ENCODE peak calls at places on chromosomes 12 and 14, in four cellular contexts. J is GM04504; Q is EH; R is stimulated activated CD4-positive, alpha-beta T cell treated with anti-CD3 and anti-CD28 coated beads, Interleukin-4, amount 100 ng/mL, for 48 hours. G is an unnamed sample.

GRCh38 chr14:23114669-23115491 is 4.2 kb downstream of the CEBPE start:
- DNase-seq in J (peak), Q (peak), R (no peak), G (no peak)

GRCh38 chr14:77026166-77026929 is 2.2 kb downstream of the IRF2BPL start:
- DNase-seq in J (no peak), Q (peak), R (no peak), G (no peak)

GRCh38 chr12:50099302-50100008 is 4.4 kb upstream of the GPD1 start:
- DNase-seq in J (no peak), Q (peak), R (no peak), G (no peak)

GRCh38 chr14:69990319-69990718 is 111.1 kb downstream of the SMOC1 start:
- DNase-seq in J (no peak), Q (no peak), R (no peak), G (no peak)

GRCh38 chr14:101185946-101186345 is 282.4 kb upstream of the RTL1 start:
- DNase-seq in J (no peak), Q (no peak), R (no peak), G (no peak)

GRCh38 chr12:74317078-74317581 is 220.5 kb upstream of the ATXN7L3B start:
- DNase-seq in J (no peak), Q (no peak), R (no peak), G (no peak)

GRCh38 chr14:59769586-59769985 is 101.0 kb downstream of the RTN1 start:
- DNase-seq in J (no peak), Q (no peak), R (no peak), G (no peak)

GRCh38 chr12:131620946-131621681 is 89.8 kb upstream of the SFSWAP start:
- DNase-seq in J (no peak), Q (no peak), R (no peak), G (no peak)

GRCh38 chr12:69042970-69043369 is 110.0 kb upstream of the CPM start:
- DNase-seq in J (no peak), Q (no peak), R (no peak), G (no peak)

GRCh38 chr12:98821232-98821631 is 176.1 kb downstream of the APAF1 start:
- DNase-seq in J (no peak), Q (no peak), R (no peak), G (no peak)

GRCh38 chr12:67354966-67355365 is 85.8 kb downstream of the CAND1 start:
- DNase-seq in J (no peak), Q (peak), R (no peak), G (no peak)

GRCh38 chr12:10366875-10367274 is 23.0 kb downstream of the KLRK1 start:
- DNase-seq in J (no peak), Q (peak), R (no peak), G (no peak)

GRCh38 chr14:76227450-76228050 is 75.8 kb downstream of the GPATCH2L start:
- DNase-seq in J (peak), Q (peak), R (no peak), G (no peak)

GRCh38 chr14:64465208-64465821 is at the start of gene AKAP5:
- DNase-seq in J (no peak), Q (peak), R (peak), G (peak)

GRCh38 chr12:91058821-91059220 is 997 bp upstream of the KERA start:
- DNase-seq in J (no peak), Q (no peak), R (no peak), G (no peak)

GRCh38 chr14:28673056-28673455 is 93.5 kb upstream of the FOXG1 start:
- DNase-seq in J (no peak), Q (no peak), R (no peak), G (no peak)

GRCh38 chr14:92637228-92637627 is 111.2 kb downstream of the LGMN start:
- DNase-seq in J (no peak), Q (no peak), R (no peak), G (peak)

GRCh38 chr14:88831285-88831684 is 6.8 kb downstream of the TTC8 start:
- DNase-seq in J (peak), Q (peak), R (no peak), G (no peak)

GRCh38 chr14:99520571-99521081 is 39.4 kb downstream of the CCNK start:
- DNase-seq in J (no peak), Q (no peak), R (no peak), G (peak)

GRCh38 chr12:12265035-12265434 is 1.8 kb downstream of the LRP6 start:
- DNase-seq in J (no peak), Q (no peak), R (no peak), G (no peak)

GRCh38 chr12:8664228-8664963 is 1.8 kb upstream of the MFAP5 start:
- DNase-seq in J (no peak), Q (no peak), R (no peak), G (no peak)

GRCh38 chr12:98592825-98593322 is 612 bp upstream of the SLC25A3 start:
- DNase-seq in J (no peak), Q (no peak), R (no peak), G (no peak)

GRCh38 chr12:29152223-29152868 is 3.3 kb downstream of the FAR2 start:
- DNase-seq in J (no peak), Q (no peak), R (no peak), G (no peak)

GRCh38 chr14:89186850-89187376 is 230.1 kb downstream of the FOXN3 start:
- DNase-seq in J (no peak), Q (peak), R (no peak), G (no peak)

GRCh38 chr12:24719293-24719721 is 229.6 kb downstream of the BCAT1 start:
- DNase-seq in J (no peak), Q (peak), R (peak), G (no peak)

GRCh38 chr12:24615967-24616411 is 332.9 kb downstream of the BCAT1 start:
- DNase-seq in J (no peak), Q (peak), R (no peak), G (no peak)

GRCh38 chr12:107200394-107200793 is 107.0 kb upstream of the CRY1 start:
- DNase-seq in J (no peak), Q (peak), R (no peak), G (no peak)